ENCODE peak calls at places on chromosomes 2 and 18, in five cellular contexts. One of them, this sample, is unnamed.

GRCh38 chr2:190649035-190649797 is at the start of gene NAB1:
- DNase-seq in choroid plexus epithelial cell: no peak
- DNase-seq in A549: peak
- DNase-seq in GM12865: peak
- DNase-seq in cardiac fibroblast: peak
- DNase-seq in this sample: peak

GRCh38 chr2:101380376-101380775 is 6.9 kb downstream of the CREG2 start:
- DNase-seq in A549: no peak
- DNase-seq in cardiac fibroblast: peak
- DNase-seq in GM12865: no peak
- DNase-seq in choroid plexus epithelial cell: peak
- DNase-seq in this sample: no peak

GRCh38 chr2:175937216-175937615 is 64.9 kb downstream of the LNPK start:
- DNase-seq in cardiac fibroblast: no peak
- DNase-seq in choroid plexus epithelial cell: no peak
- DNase-seq in GM12865: no peak
- DNase-seq in A549: no peak
- DNase-seq in this sample: no peak

GRCh38 chr2:239393941-239394340 is 6.9 kb downstream of the HDAC4 start:
- DNase-seq in cardiac fibroblast: peak
- DNase-seq in A549: no peak
- DNase-seq in choroid plexus epithelial cell: no peak
- DNase-seq in GM12865: no peak
- DNase-seq in this sample: no peak

GRCh38 chr2:103179800-103180199 is 418.0 kb downstream of the TMEM182 start:
- DNase-seq in choroid plexus epithelial cell: no peak
- DNase-seq in cardiac fibroblast: no peak
- DNase-seq in A549: no peak
- DNase-seq in GM12865: no peak
- DNase-seq in this sample: no peak

GRCh38 chr18:21053127-21053526 is 58.5 kb downstream of the ROCK1 start:
- DNase-seq in cardiac fibroblast: peak
- DNase-seq in GM12865: no peak
- DNase-seq in A549: peak
- DNase-seq in choroid plexus epithelial cell: peak
- DNase-seq in this sample: no peak

GRCh38 chr2:191748528-191749180 is 70.7 kb downstream of the NABP1 start:
- DNase-seq in cardiac fibroblast: peak
- DNase-seq in GM12865: peak
- DNase-seq in A549: no peak
- DNase-seq in choroid plexus epithelial cell: peak
- DNase-seq in this sample: no peak

GRCh38 chr2:61887684-61888303 is 662 bp downstream of the CCT4 start:
- DNase-seq in GM12865: peak
- DNase-seq in choroid plexus epithelial cell: peak
- DNase-seq in cardiac fibroblast: peak
- DNase-seq in A549: peak
- DNase-seq in this sample: no peak

GRCh38 chr18:54734059-54734458 is 94.2 kb upstream of the RAB27B start:
- DNase-seq in A549: peak
- DNase-seq in GM12865: no peak
- DNase-seq in choroid plexus epithelial cell: peak
- DNase-seq in cardiac fibroblast: peak
- DNase-seq in this sample: no peak

GRCh38 chr18:12278765-12279682 is 24.9 kb downstream of the CIDEA start:
- DNase-seq in cardiac fibroblast: peak
- DNase-seq in choroid plexus epithelial cell: peak
- DNase-seq in GM12865: no peak
- DNase-seq in A549: no peak
- DNase-seq in this sample: peak

GRCh38 chr2:30684996-30685395 is 122.2 kb downstream of the CAPN13 start:
- DNase-seq in choroid plexus epithelial cell: no peak
- DNase-seq in cardiac fibroblast: no peak
- DNase-seq in GM12865: no peak
- DNase-seq in A549: no peak
- DNase-seq in this sample: no peak

GRCh38 chr2:75204833-75205232 is 5.5 kb upstream of the TACR1 start:
- DNase-seq in choroid plexus epithelial cell: no peak
- DNase-seq in GM12865: no peak
- DNase-seq in A549: no peak
- DNase-seq in cardiac fibroblast: no peak
- DNase-seq in this sample: no peak

GRCh38 chr2:236168110-236169067 is at the start of gene GBX2:
- DNase-seq in cardiac fibroblast: peak
- DNase-seq in choroid plexus epithelial cell: peak
- DNase-seq in A549: peak
- DNase-seq in GM12865: no peak
- DNase-seq in this sample: peak

GRCh38 chr18:47981830-47982229 is 51.4 kb upstream of the SMAD2 start:
- DNase-seq in cardiac fibroblast: no peak
- DNase-seq in GM12865: no peak
- DNase-seq in A549: no peak
- DNase-seq in choroid plexus epithelial cell: no peak
- DNase-seq in this sample: no peak

GRCh38 chr2:233240897-233241296 is 10.6 kb upstream of the ATG16L1 start:
- DNase-seq in cardiac fibroblast: no peak
- DNase-seq in A549: no peak
- DNase-seq in choroid plexus epithelial cell: no peak
- DNase-seq in GM12865: peak
- DNase-seq in this sample: no peak

GRCh38 chr2:78541088-78541450 is 484.4 kb upstream of the REG3G start:
- DNase-seq in cardiac fibroblast: no peak
- DNase-seq in GM12865: no peak
- DNase-seq in choroid plexus epithelial cell: no peak
- DNase-seq in A549: no peak
- DNase-seq in this sample: no peak
- TF ChIP-seq CTCF in cardiac fibroblast: no peak
- TF ChIP-seq CTCF in GM12865: no peak
- TF ChIP-seq CTCF in choroid plexus epithelial cell: no peak
- TF ChIP-seq CTCF in A549: no peak
- TF ChIP-seq CTCF in this sample: no peak

GRCh38 chr2:112584134-112584890 is at the start of gene CHCHD5:
- DNase-seq in A549: peak
- DNase-seq in choroid plexus epithelial cell: peak
- DNase-seq in cardiac fibroblast: peak
- DNase-seq in GM12865: peak
- DNase-seq in this sample: peak
- TF ChIP-seq CTCF in A549: no peak
- TF ChIP-seq CTCF in choroid plexus epithelial cell: no peak
- TF ChIP-seq CTCF in cardiac fibroblast: no peak
- TF ChIP-seq CTCF in GM12865: no peak
- TF ChIP-seq CTCF in this sample: peak

GRCh38 chr2:223101340-223102039 is 49.5 kb downstream of the KCNE4 start:
- DNase-seq in GM12865: peak
- DNase-seq in choroid plexus epithelial cell: peak
- DNase-seq in A549: peak
- DNase-seq in cardiac fibroblast: peak
- DNase-seq in this sample: peak
- TF ChIP-seq CTCF in GM12865: peak
- TF ChIP-seq CTCF in choroid plexus epithelial cell: peak
- TF ChIP-seq CTCF in A549: peak
- TF ChIP-seq CTCF in cardiac fibroblast: peak
- TF ChIP-seq CTCF in this sample: peak

GRCh38 chr2:37361416-37361815 is 17.0 kb downstream of the QPCT start:
- DNase-seq in GM12865: no peak
- DNase-seq in cardiac fibroblast: no peak
- DNase-seq in choroid plexus epithelial cell: no peak
- DNase-seq in A549: no peak
- DNase-seq in this sample: no peak
- TF ChIP-seq CTCF in GM12865: no peak
- TF ChIP-seq CTCF in cardiac fibroblast: no peak
- TF ChIP-seq CTCF in choroid plexus epithelial cell: no peak
- TF ChIP-seq CTCF in A549: no peak
- TF ChIP-seq CTCF in this sample: no peak

DNA sequence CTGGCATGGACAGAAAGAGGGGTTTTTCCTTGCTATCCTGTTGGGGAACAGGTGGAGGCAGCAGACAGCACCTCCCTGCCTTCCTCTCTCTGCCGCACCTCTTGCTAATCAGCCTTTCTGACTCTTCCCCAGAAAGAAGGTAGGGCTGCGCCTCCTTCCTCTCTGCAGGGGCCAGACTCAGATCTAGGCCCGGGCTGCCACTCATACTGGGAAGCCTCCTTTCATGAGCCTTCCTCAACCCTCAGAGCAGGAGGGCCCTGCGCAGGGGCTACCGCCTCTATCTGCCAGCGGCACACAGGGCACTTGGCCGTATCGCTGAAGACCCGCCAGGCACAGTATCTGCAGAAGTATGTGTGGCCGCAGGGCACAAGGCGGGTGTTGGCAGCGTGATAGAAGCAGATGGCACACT is 7.1 kb downstream of the NEURL3 start:
- DNase-seq in cardiac fibroblast: no peak
- DNase-seq in A549: no peak
- DNase-seq in GM12865: no peak
- DNase-seq in choroid plexus epithelial cell: no peak
- DNase-seq in this sample: no peak
- TF ChIP-seq CTCF in cardiac fibroblast: no peak
- TF ChIP-seq CTCF in A549: no peak
- TF ChIP-seq CTCF in GM12865: no peak
- TF ChIP-seq CTCF in choroid plexus epithelial cell: no peak
- TF ChIP-seq CTCF in this sample: no peak

GRCh38 chr2:151568541-151568940 is 158.8 kb downstream of the RIF1 start:
- DNase-seq in GM12865: no peak
- DNase-seq in cardiac fibroblast: no peak
- DNase-seq in A549: no peak
- DNase-seq in choroid plexus epithelial cell: no peak
- DNase-seq in this sample: no peak
- TF ChIP-seq CTCF in GM12865: no peak
- TF ChIP-seq CTCF in cardiac fibroblast: no peak
- TF ChIP-seq CTCF in A549: no peak
- TF ChIP-seq CTCF in choroid plexus epithelial cell: no peak
- TF ChIP-seq CTCF in this sample: no peak

GRCh38 chr2:10120158-10120937 is 2.2 kb upstream of the RRM2 start:
- DNase-seq in GM12865: peak
- DNase-seq in cardiac fibroblast: peak
- DNase-seq in A549: peak
- DNase-seq in choroid plexus epithelial cell: peak
- DNase-seq in this sample: peak
- TF ChIP-seq CTCF in GM12865: no peak
- TF ChIP-seq CTCF in cardiac fibroblast: no peak
- TF ChIP-seq CTCF in A549: peak
- TF ChIP-seq CTCF in choroid plexus epithelial cell: no peak
- TF ChIP-seq CTCF in this sample: no peak

This sample was measured in glutamatergic neuron.